ENCODE peak calls at places on chromosomes 7 and 10, in four cellular contexts. P, D, U and Q are unnamed samples.

GRCh38 chr10:15144788-15145187 is 23.7 kb downstream of the NMT2 start:
- DNase-seq in P (no peak), D (no peak), U (no peak), Q (no peak)

GRCh38 chr10:61642692-61643091 is 20.0 kb upstream of the CABCOCO1 start:
- DNase-seq in P (no peak), D (no peak), U (no peak), Q (no peak)

GRCh38 chr7:23852988-23853387 is 143.0 kb downstream of the STK31 start:
- DNase-seq in P (no peak), D (no peak), U (no peak), Q (no peak)

GRCh38 chr7:132381742-132382472 is 194.4 kb downstream of the PLXNA4 start:
- DNase-seq in P (peak), D (no peak), U (no peak), Q (peak)

GRCh38 chr7:113831509-113831908 is 87.3 kb downstream of the PPP1R3A start:
- DNase-seq in P (no peak), D (no peak), U (no peak), Q (no peak)

GRCh38 chr10:66362522-66362921 is 563.3 kb upstream of the LRRTM3 start:
- DNase-seq in P (no peak), D (no peak), U (no peak), Q (no peak)

GRCh38 chr10:99665304-99665703 is 6.0 kb downstream of the ENTPD7 start:
- DNase-seq in P (no peak), D (no peak), U (no peak), Q (no peak)

GRCh38 chr10:11881477-11882417 is 58.6 kb downstream of the PROSER2 start:
- DNase-seq in P (no peak), D (peak), U (no peak), Q (peak)

GRCh38 chr10:47406548-47406869 is 22.4 kb upstream of the ZNF488 start:
- DNase-seq in P (no peak), D (no peak), U (no peak), Q (no peak)

GRCh38 chr7:23476286-23477169 is 6.2 kb upstream of the IGF2BP3 start:
- DNase-seq in P (no peak), D (no peak), U (no peak), Q (no peak)

GRCh38 chr7:20075992-20076813 is 141.0 kb downstream of the MACC1 start:
- DNase-seq in P (no peak), D (no peak), U (no peak), Q (no peak)

GRCh38 chr7:126026421-126027088 is 1096.9 kb upstream of the POT1 start:
- DNase-seq in P (no peak), D (no peak), U (no peak), Q (no peak)

GRCh38 chr10:30188567-30189253 is 129.3 kb upstream of the JCAD start:
- DNase-seq in P (no peak), D (no peak), U (no peak), Q (no peak)

GRCh38 chr10:112805701-112806100 is 144.3 kb upstream of the TCF7L2 start:
- DNase-seq in P (peak), D (no peak), U (peak), Q (no peak)

GRCh38 chr7:157436076-157436475 is 99.3 kb downstream of the DNAJB6 start:
- DNase-seq in P (no peak), D (no peak), U (no peak), Q (no peak)

GRCh38 chr10:69845574-69846251 is 44.0 kb downstream of the COL13A1 start:
- DNase-seq in P (peak), D (no peak), U (no peak), Q (no peak)

GRCh38 chr10:8039323-8039922 is 15.1 kb upstream of the GATA3 start:
- DNase-seq in P (no peak), D (no peak), U (no peak), Q (no peak)

GRCh38 chr10:46530249-46531186 is 25.9 kb downstream of the GPRIN2 start:
- DNase-seq in P (no peak), D (peak), U (no peak), Q (peak)

GRCh38 chr7:88437132-88437531 is 130.4 kb upstream of the STEAP4 start:
- DNase-seq in P (no peak), D (no peak), U (no peak), Q (no peak)

GRCh38 chr10:116056445-116057293 is 216.3 kb downstream of the GFRA1 start:
- DNase-seq in P (no peak), D (no peak), U (peak), Q (peak)

GRCh38 chr7:90560730-90561129 is 35.4 kb upstream of the CDK14 start:
- DNase-seq in P (no peak), D (no peak), U (no peak), Q (no peak)

GRCh38 chr7:142112086-142112485 is 568 bp downstream of the MGAM2 start:
- DNase-seq in P (no peak), D (no peak), U (no peak), Q (no peak)

GRCh38 chr10:5391780-5392179 is 12.8 kb downstream of the TUBAL3 start:
- DNase-seq in P (no peak), D (no peak), U (no peak), Q (no peak)

GRCh38 chr10:26385443-26385842 is 52.7 kb upstream of the APBB1IP start:
- DNase-seq in P (no peak), D (no peak), U (no peak), Q (no peak)

GRCh38 chr7:86949052-86949778 is 110.2 kb downstream of the ELAPOR2 start:
- DNase-seq in P (no peak), D (no peak), U (no peak), Q (no peak)

GRCh38 chr10:124296121-124296812 is 122.5 kb downstream of the OAT start:
- DNase-seq in P (no peak), D (no peak), U (no peak), Q (peak)

GRCh38 chr10:119251315-119251708 is 43.9 kb downstream of the GRK5 start:
- DNase-seq in P (no peak), D (no peak), U (no peak), Q (no peak)

GRCh38 chr7:13981070-13981469 is 8.4 kb downstream of the ETV1 start:
- DNase-seq in P (peak), D (peak), U (no peak), Q (no peak)

GRCh38 chr10:34156781-34157425 is 658.2 kb downstream of the PARD3 start:
- DNase-seq in P (no peak), D (peak), U (no peak), Q (no peak)

GRCh38 chr10:95467162-95467599 is 94.0 kb downstream of the SORBS1 start:
- DNase-seq in P (peak), D (no peak), U (peak), Q (peak)

GRCh38 chr10:112240441-112240840 is 42.8 kb upstream of the TECTB start:
- DNase-seq in P (no peak), D (no peak), U (no peak), Q (no peak)

GRCh38 chr7:192701-193536 is 548 bp downstream of the FAM20C start:
- DNase-seq in P (peak), D (no peak), U (no peak), Q (no peak)

GRCh38 chr7:4661871-4662270 is 20.2 kb upstream of the FOXK1 start:
- DNase-seq in P (no peak), D (no peak), U (no peak), Q (no peak)

GRCh38 chr7:134703241-134703594 is 56.6 kb downstream of the BPGM start:
- DNase-seq in P (no peak), D (no peak), U (no peak), Q (no peak)